ENCODE peak calls at places on chromosomes 2 and 18, in five cellular contexts. One of them, this sample, is unnamed.

GRCh38 chr2:43070676-43071491 is 155.5 kb downstream of the ZFP36L2 start:
- DNase-seq in breast epithelium: no peak
- DNase-seq in GM23248: no peak
- DNase-seq in fibroblast of mammary gland: peak
- DNase-seq in astrocyte of the spinal cord: no peak
- DNase-seq in this sample: no peak

GRCh38 chr2:151049746-151050145 is 211.9 kb downstream of the RBM43 start:
- DNase-seq in breast epithelium: no peak
- DNase-seq in GM23248: peak
- DNase-seq in fibroblast of mammary gland: peak
- DNase-seq in astrocyte of the spinal cord: peak
- DNase-seq in this sample: no peak

GRCh38 chr2:172639823-172640222 is 83.9 kb downstream of the PDK1 start:
- DNase-seq in breast epithelium: no peak
- DNase-seq in GM23248: peak
- DNase-seq in fibroblast of mammary gland: peak
- DNase-seq in astrocyte of the spinal cord: peak
- DNase-seq in this sample: no peak

GRCh38 chr2:241066171-241066892 is 35.8 kb downstream of the MTERF4 start:
- DNase-seq in breast epithelium: no peak
- DNase-seq in GM23248: no peak
- DNase-seq in fibroblast of mammary gland: no peak
- DNase-seq in astrocyte of the spinal cord: no peak
- DNase-seq in this sample: no peak

GRCh38 chr18:22471546-22472131 is 53.9 kb upstream of the CTAGE1 start:
- DNase-seq in breast epithelium: no peak
- DNase-seq in GM23248: peak
- DNase-seq in fibroblast of mammary gland: peak
- DNase-seq in astrocyte of the spinal cord: peak
- DNase-seq in this sample: peak

GRCh38 chr18:30705943-30706342 is 336.6 kb downstream of the DSC3 start:
- DNase-seq in breast epithelium: no peak
- DNase-seq in GM23248: no peak
- DNase-seq in fibroblast of mammary gland: no peak
- DNase-seq in astrocyte of the spinal cord: no peak
- DNase-seq in this sample: no peak

GRCh38 chr18:7177131-7177744 is 53.7 kb upstream of the LRRC30 start:
- DNase-seq in breast epithelium: peak
- DNase-seq in GM23248: peak
- DNase-seq in fibroblast of mammary gland: peak
- DNase-seq in astrocyte of the spinal cord: peak
- DNase-seq in this sample: no peak

GRCh38 chr2:136119717-136120675 is 2.0 kb upstream of the CXCR4 start:
- DNase-seq in breast epithelium: no peak
- DNase-seq in GM23248: no peak
- DNase-seq in fibroblast of mammary gland: no peak
- DNase-seq in astrocyte of the spinal cord: no peak
- DNase-seq in this sample: no peak

GRCh38 chr2:172999641-173000387 is 75.8 kb upstream of the MAP3K20 start:
- DNase-seq in breast epithelium: no peak
- DNase-seq in GM23248: peak
- DNase-seq in fibroblast of mammary gland: peak
- DNase-seq in astrocyte of the spinal cord: no peak
- DNase-seq in this sample: no peak

GRCh38 chr18:58639751-58640427 is 11.0 kb upstream of the ALPK2 start:
- DNase-seq in breast epithelium: no peak
- DNase-seq in GM23248: peak
- DNase-seq in fibroblast of mammary gland: peak
- DNase-seq in astrocyte of the spinal cord: peak
- DNase-seq in this sample: no peak

GRCh38 chr2:15984367-15985255 is 44.3 kb downstream of the MYCN start:
- DNase-seq in breast epithelium: no peak
- DNase-seq in GM23248: no peak
- DNase-seq in fibroblast of mammary gland: no peak
- DNase-seq in astrocyte of the spinal cord: no peak
- DNase-seq in this sample: peak

GRCh38 chr2:46252891-46253659 is 44.1 kb upstream of the EPAS1 start:
- DNase-seq in breast epithelium: no peak
- DNase-seq in GM23248: peak
- DNase-seq in fibroblast of mammary gland: no peak
- DNase-seq in astrocyte of the spinal cord: peak
- DNase-seq in this sample: no peak

GRCh38 chr2:31414601-31415241 is at the start of gene XDH:
- DNase-seq in breast epithelium: peak
- DNase-seq in GM23248: peak
- DNase-seq in fibroblast of mammary gland: no peak
- DNase-seq in astrocyte of the spinal cord: no peak
- DNase-seq in this sample: no peak
- H3K4me3 ChIP-seq in breast epithelium: no peak
- H3K4me3 ChIP-seq in GM23248: no peak
- H3K4me3 ChIP-seq in fibroblast of mammary gland: no peak
- H3K4me3 ChIP-seq in astrocyte of the spinal cord: no peak
- H3K4me3 ChIP-seq in this sample: no peak

GRCh38 chr2:89775885-89776284 is 1084.4 kb downstream of the RPIA start:
- DNase-seq in breast epithelium: no peak
- DNase-seq in GM23248: no peak
- DNase-seq in fibroblast of mammary gland: no peak
- DNase-seq in astrocyte of the spinal cord: no peak
- DNase-seq in this sample: no peak
- H3K4me3 ChIP-seq in breast epithelium: no peak
- H3K4me3 ChIP-seq in GM23248: no peak
- H3K4me3 ChIP-seq in fibroblast of mammary gland: no peak
- H3K4me3 ChIP-seq in astrocyte of the spinal cord: no peak
- H3K4me3 ChIP-seq in this sample: no peak

GRCh38 chr2:236172238-236172865 is 4.2 kb upstream of the GBX2 start:
- DNase-seq in breast epithelium: no peak
- DNase-seq in GM23248: no peak
- DNase-seq in fibroblast of mammary gland: no peak
- DNase-seq in astrocyte of the spinal cord: no peak
- DNase-seq in this sample: no peak

GRCh38 chr2:236174608-236175001 is 6.4 kb upstream of the GBX2 start:
- DNase-seq in breast epithelium: no peak
- DNase-seq in GM23248: no peak
- DNase-seq in fibroblast of mammary gland: no peak
- DNase-seq in astrocyte of the spinal cord: no peak
- DNase-seq in this sample: no peak

GRCh38 chr2:236172866-236173733 is 4.9 kb upstream of the GBX2 start:
- DNase-seq in breast epithelium: no peak
- DNase-seq in GM23248: no peak
- DNase-seq in fibroblast of mammary gland: no peak
- DNase-seq in astrocyte of the spinal cord: no peak
- DNase-seq in this sample: no peak

GRCh38 chr2:236176417-236176816 is 8.2 kb upstream of the GBX2 start:
- DNase-seq in breast epithelium: no peak
- DNase-seq in GM23248: peak
- DNase-seq in fibroblast of mammary gland: peak
- DNase-seq in astrocyte of the spinal cord: no peak
- DNase-seq in this sample: no peak

GRCh38 chr2:236173734-236174607 is 5.8 kb upstream of the GBX2 start:
- DNase-seq in breast epithelium: no peak
- DNase-seq in GM23248: no peak
- DNase-seq in fibroblast of mammary gland: no peak
- DNase-seq in astrocyte of the spinal cord: no peak
- DNase-seq in this sample: no peak
- H3K4me3 ChIP-seq in breast epithelium: no peak
- H3K4me3 ChIP-seq in GM23248: no peak
- H3K4me3 ChIP-seq in fibroblast of mammary gland: no peak
- H3K4me3 ChIP-seq in astrocyte of the spinal cord: no peak
- H3K4me3 ChIP-seq in this sample: no peak

GRCh38 chr18:26450989-26451682 is 97.2 kb downstream of the KCTD1 start:
- DNase-seq in breast epithelium: no peak
- DNase-seq in GM23248: no peak
- DNase-seq in fibroblast of mammary gland: no peak
- DNase-seq in astrocyte of the spinal cord: no peak
- DNase-seq in this sample: no peak
- H3K4me3 ChIP-seq in breast epithelium: no peak
- H3K4me3 ChIP-seq in GM23248: no peak
- H3K4me3 ChIP-seq in fibroblast of mammary gland: no peak
- H3K4me3 ChIP-seq in astrocyte of the spinal cord: no peak
- H3K4me3 ChIP-seq in this sample: no peak

GRCh38 chr2:30374380-30374779 is 72.7 kb upstream of the LCLAT1 start:
- DNase-seq in breast epithelium: no peak
- DNase-seq in GM23248: peak
- DNase-seq in fibroblast of mammary gland: no peak
- DNase-seq in astrocyte of the spinal cord: no peak
- DNase-seq in this sample: no peak

GRCh38 chr2:30375915-30376314 is 71.1 kb upstream of the LCLAT1 start:
- DNase-seq in breast epithelium: no peak
- DNase-seq in GM23248: no peak
- DNase-seq in fibroblast of mammary gland: no peak
- DNase-seq in astrocyte of the spinal cord: no peak
- DNase-seq in this sample: no peak

GRCh38 chr2:30371772-30372373 is 75.2 kb upstream of the LCLAT1 start:
- DNase-seq in breast epithelium: peak
- DNase-seq in GM23248: peak
- DNase-seq in fibroblast of mammary gland: no peak
- DNase-seq in astrocyte of the spinal cord: no peak
- DNase-seq in this sample: peak

GRCh38 chr2:30372836-30373235 is 74.2 kb upstream of the LCLAT1 start:
- DNase-seq in breast epithelium: no peak
- DNase-seq in GM23248: no peak
- DNase-seq in fibroblast of mammary gland: no peak
- DNase-seq in astrocyte of the spinal cord: no peak
- DNase-seq in this sample: no peak

DNA sequence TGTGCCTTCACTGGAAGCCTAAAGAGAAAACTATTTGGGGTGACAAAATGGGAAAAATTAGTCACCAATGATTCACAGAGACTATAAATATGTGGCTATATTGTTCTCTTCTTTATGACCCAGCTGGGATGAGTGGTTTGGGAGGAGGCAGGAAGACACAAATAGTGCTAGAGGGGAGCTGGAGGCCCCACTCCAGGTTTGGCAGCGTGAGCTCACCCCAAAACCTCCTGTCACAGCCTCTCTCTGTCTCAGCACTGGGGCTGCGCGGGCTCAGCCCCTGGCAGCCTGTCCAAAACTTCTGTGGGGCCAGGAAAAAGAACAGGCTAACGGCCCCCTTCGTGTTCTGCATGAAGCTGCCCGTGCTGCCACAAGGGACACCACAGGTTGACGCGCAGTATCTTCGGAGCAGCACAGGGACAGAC is 73.2 kb upstream of the LCLAT1 start:
- DNase-seq in breast epithelium: no peak
- DNase-seq in GM23248: peak
- DNase-seq in fibroblast of mammary gland: peak
- DNase-seq in astrocyte of the spinal cord: peak
- DNase-seq in this sample: peak
- H3K4me3 ChIP-seq in breast epithelium: no peak
- H3K4me3 ChIP-seq in GM23248: no peak
- H3K4me3 ChIP-seq in fibroblast of mammary gland: no peak
- H3K4me3 ChIP-seq in astrocyte of the spinal cord: no peak
- H3K4me3 ChIP-seq in this sample: no peak

GRCh38 chr18:57587262-57587661 is 760 bp upstream of the FECH start:
- DNase-seq in breast epithelium: no peak
- DNase-seq in GM23248: no peak
- DNase-seq in fibroblast of mammary gland: no peak
- DNase-seq in astrocyte of the spinal cord: no peak
- DNase-seq in this sample: no peak
- H3K4me3 ChIP-seq in breast epithelium: no peak
- H3K4me3 ChIP-seq in GM23248: no peak
- H3K4me3 ChIP-seq in fibroblast of mammary gland: no peak
- H3K4me3 ChIP-seq in astrocyte of the spinal cord: no peak
- H3K4me3 ChIP-seq in this sample: no peak

DNA sequence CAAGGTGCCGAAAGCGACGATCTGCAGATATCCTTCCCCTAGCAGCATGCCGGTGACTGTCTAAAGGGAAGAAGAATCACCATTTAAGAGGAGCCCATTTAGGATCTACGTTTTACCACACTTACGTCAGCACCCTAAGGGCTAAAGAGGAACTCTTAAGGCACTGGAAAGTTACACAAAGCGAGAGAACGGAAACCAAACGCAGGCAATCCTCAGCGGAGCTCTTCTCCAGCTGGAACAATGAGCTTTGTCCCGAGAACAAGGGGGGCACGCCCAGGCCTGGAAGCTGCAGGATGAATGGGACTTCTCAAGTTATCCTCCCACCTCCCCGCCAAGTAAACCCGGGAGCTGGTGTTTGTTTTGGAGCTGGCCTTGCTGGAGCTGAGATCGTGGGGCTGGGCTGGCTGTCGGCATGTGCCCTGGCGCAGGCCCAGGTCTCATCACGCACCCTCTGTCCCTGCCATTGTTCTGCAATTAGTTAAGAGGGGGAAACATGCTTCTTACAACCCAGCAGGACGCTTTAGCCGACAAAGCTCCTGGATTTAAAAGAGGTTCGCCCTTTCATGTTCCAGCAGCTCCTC is 36.5 kb downstream of the PXDN start:
- DNase-seq in breast epithelium: peak
- DNase-seq in GM23248: peak
- DNase-seq in fibroblast of mammary gland: peak
- DNase-seq in astrocyte of the spinal cord: peak
- DNase-seq in this sample: peak
- H3K4me3 ChIP-seq in breast epithelium: peak
- H3K4me3 ChIP-seq in GM23248: peak
- H3K4me3 ChIP-seq in fibroblast of mammary gland: no peak
- H3K4me3 ChIP-seq in astrocyte of the spinal cord: no peak
- H3K4me3 ChIP-seq in this sample: no peak

DNA sequence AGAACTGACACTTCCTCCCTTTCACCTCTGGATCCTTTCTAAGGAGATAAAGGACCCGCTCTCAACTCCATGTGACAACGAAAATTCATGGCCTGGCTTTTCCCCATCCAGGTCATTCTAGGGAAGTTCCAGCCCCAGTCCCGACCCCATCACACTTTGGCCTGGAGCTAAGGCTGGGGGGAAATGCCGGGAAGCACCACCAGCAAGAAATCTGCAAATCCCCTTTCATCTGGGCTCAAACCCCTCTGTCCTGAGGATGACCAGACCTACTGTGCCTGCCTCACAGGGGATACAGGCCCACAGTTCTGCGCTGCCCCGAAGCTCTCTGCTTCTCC is 1.3 kb downstream of the SIX2 start:
- DNase-seq in breast epithelium: no peak
- DNase-seq in GM23248: no peak
- DNase-seq in fibroblast of mammary gland: no peak
- DNase-seq in astrocyte of the spinal cord: no peak
- DNase-seq in this sample: no peak
- H3K4me3 ChIP-seq in breast epithelium: peak
- H3K4me3 ChIP-seq in GM23248: no peak
- H3K4me3 ChIP-seq in fibroblast of mammary gland: peak
- H3K4me3 ChIP-seq in astrocyte of the spinal cord: peak
- H3K4me3 ChIP-seq in this sample: peak

GRCh38 chr2:149364839-149365238 is 34.5 kb downstream of the LYPD6 start:
- DNase-seq in breast epithelium: no peak
- DNase-seq in GM23248: no peak
- DNase-seq in fibroblast of mammary gland: no peak
- DNase-seq in astrocyte of the spinal cord: no peak
- DNase-seq in this sample: no peak

GRCh38 chr2:149365826-149366583 is 35.6 kb downstream of the LYPD6 start:
- DNase-seq in breast epithelium: no peak
- DNase-seq in GM23248: peak
- DNase-seq in fibroblast of mammary gland: peak
- DNase-seq in astrocyte of the spinal cord: peak
- DNase-seq in this sample: no peak

GRCh38 chr2:149360106-149360505 is 29.7 kb downstream of the LYPD6 start:
- DNase-seq in breast epithelium: no peak
- DNase-seq in GM23248: no peak
- DNase-seq in fibroblast of mammary gland: no peak
- DNase-seq in astrocyte of the spinal cord: peak
- DNase-seq in this sample: no peak

GRCh38 chr2:149363953-149364352 is 33.6 kb downstream of the LYPD6 start:
- DNase-seq in breast epithelium: no peak
- DNase-seq in GM23248: peak
- DNase-seq in fibroblast of mammary gland: no peak
- DNase-seq in astrocyte of the spinal cord: peak
- DNase-seq in this sample: no peak
- H3K4me3 ChIP-seq in breast epithelium: no peak
- H3K4me3 ChIP-seq in GM23248: no peak
- H3K4me3 ChIP-seq in fibroblast of mammary gland: no peak
- H3K4me3 ChIP-seq in astrocyte of the spinal cord: no peak
- H3K4me3 ChIP-seq in this sample: no peak